ENCODE peak calls at places on chromosomes 3 and 15, in four cellular contexts. M is endothelial cell of umbilical vein, C is A549, J is Caco-2. T is an unnamed sample.
A peak's percentile ranks its signal among the peaks of the same experiment; 100 is the strongest.

GRCh38 chr3:133472242-133472641 is 72.4 kb downstream of the BFSP2 start:
- DNase-seq in J (no peak), C (no peak), M (no peak), T (no peak)

GRCh38 chr3:175073209-175073905 is 214.2 kb downstream of the NAALADL2 start:
- DNase-seq in M (no peak), C (no peak), J (no peak), T (no peak)

GRCh38 chr3:120823156-120823555 is 80.6 kb downstream of the GTF2E1 start:
- DNase-seq in J (no peak), C (no peak), M (no peak), T (peak; percentile 10)

GRCh38 chr3:121883507-121883906 is 10.7 kb upstream of the SLC15A2 start:
- DNase-seq in J (peak; percentile 51), C (peak; percentile 22), M (peak; percentile 44), T (peak; percentile 45)

GRCh38 chr15:48400086-48400485 is 68.9 kb downstream of the DUT start:
- DNase-seq in C (no peak), J (no peak), M (no peak), T (no peak)

GRCh38 chr3:8499181-8499611 is 2.4 kb upstream of the LMCD1 start:
- DNase-seq in M (peak; percentile 79), C (no peak), J (no peak), T (peak; percentile 61)

GRCh38 chr3:124860599-124860998 is 26.6 kb downstream of the ITGB5 start:
- DNase-seq in M (peak; percentile 89), J (no peak), C (peak; percentile 70), T (no peak)

GRCh38 chr3:34856081-34856480 is 783.2 kb upstream of the ARPP21 start:
- DNase-seq in J (no peak), C (no peak), M (no peak), T (no peak)

GRCh38 chr3:141441381-141442365 is 45.2 kb upstream of the RASA2 start:
- DNase-seq in M (peak; percentile 85), C (peak; percentile 73), J (peak; percentile 80), T (peak; percentile 67)

GRCh38 chr15:63752075-63752684 is 81.6 kb downstream of the HERC1 start:
- DNase-seq in J (peak; percentile 61), M (peak; percentile 78), C (peak; percentile 64), T (peak; percentile 39)

GRCh38 chr15:57462391-57462790 is 86.1 kb downstream of the CGNL1 start:
- DNase-seq in M (peak; percentile 52), C (no peak), J (no peak), T (no peak)

GRCh38 chr3:180594631-180595348 is 7.2 kb upstream of the TTC14 start:
- DNase-seq in J (peak; percentile 14), C (peak; percentile 3), M (peak; percentile 55), T (peak; percentile 42)

GRCh38 chr15:59687831-59688230 is 1.3 kb downstream of the BNIP2 start:
- DNase-seq in C (no peak), J (no peak), M (peak; percentile 61), T (peak; percentile 36)

GRCh38 chr3:132343018-132343612 is 25.9 kb downstream of the ACP3 start:
- DNase-seq in J (peak; percentile 56), C (peak; percentile 8), M (peak; percentile 56), T (peak; percentile 82)

GRCh38 chr15:49370782-49371181 is 52.3 kb upstream of the FGF7 start:
- DNase-seq in M (peak; percentile 3), C (no peak), J (no peak), T (peak; percentile 23)

GRCh38 chr15:62958528-62958927 is 84.0 kb upstream of the TPM1 start:
- DNase-seq in J (no peak), M (no peak), C (no peak), T (no peak)

GRCh38 chr3:55567615-55568014 is 80.5 kb upstream of the WNT5A start:
- DNase-seq in M (no peak), J (no peak), C (no peak), T (peak; percentile 97)

GRCh38 chr3:107578523-107578922 is 55.8 kb downstream of the BBX start:
- DNase-seq in J (no peak), C (no peak), M (no peak), T (no peak)

GRCh38 chr3:156816091-156816793 is 9.9 kb upstream of the LEKR1 start:
- DNase-seq in J (peak; percentile 76), C (no peak), M (peak; percentile 16), T (peak; percentile 36)

GRCh38 chr3:30779686-30780287 is 114.7 kb downstream of the GADL1 start:
- DNase-seq in C (peak; percentile 31), M (peak; percentile 26), J (peak; percentile 70), T (peak; percentile 19)

GRCh38 chr3:139312959-139313358 is 30.9 kb upstream of the MRPS22 start:
- DNase-seq in M (no peak), C (peak; percentile 46), J (peak; percentile 28), T (peak; percentile 84)

GRCh38 chr3:134365766-134366065 is 8.5 kb downstream of the AMOTL2 start:
- DNase-seq in M (no peak), C (no peak), J (no peak), T (no peak)

GRCh38 chr15:80934761-80935221 is 54.8 kb downstream of the MESD start:
- DNase-seq in C (no peak), J (no peak), M (peak; percentile 63), T (no peak)

GRCh38 chr3:155308831-155309230 is 15.3 kb upstream of the STRIT1 start:
- DNase-seq in M (no peak), J (no peak), C (no peak), T (no peak)

GRCh38 chr3:129064969-129065726 is 4.6 kb downstream of the GP9 start:
- DNase-seq in C (no peak), M (no peak), J (no peak), T (no peak)

GRCh38 chr3:99108508-99108907 is 207.0 kb upstream of the DCBLD2 start:
- DNase-seq in J (no peak), C (no peak), M (peak; percentile 97), T (peak; percentile 63)

GRCh38 chr3:48560648-48561018 is 2.9 kb downstream of the UCN2 start:
- DNase-seq in J (no peak), M (no peak), C (no peak), T (no peak)

GRCh38 chr15:90191344-90191687 is 9.8 kb upstream of the SEMA4B start:
- DNase-seq in M (no peak), C (no peak), J (no peak), T (no peak)

GRCh38 chr15:90194655-90195054 is 6.5 kb upstream of the SEMA4B start:
- DNase-seq in J (no peak), C (no peak), M (no peak), T (no peak)

GRCh38 chr15:90190606-90191343 is 10.4 kb upstream of the SEMA4B start:
- DNase-seq in M (no peak), J (no peak), C (no peak), T (no peak)

GRCh38 chr15:90191795-90192494 is 9.2 kb upstream of the SEMA4B start:
- DNase-seq in M (no peak), J (peak; percentile 13), C (no peak), T (no peak)

GRCh38 chr15:90192961-90193786 is 8.0 kb upstream of the SEMA4B start:
- DNase-seq in J (no peak), C (no peak), M (no peak), T (no peak)
- H3K4me1 ChIP-seq in J (no peaks in the 10 kb centered on the region), C (peaks cover 55% of the 10 kb centered on the region), M (no peaks in the 10 kb centered on the region), T (no peaks in the 10 kb centered on the region)

GRCh38 chr3:4981160-4981687 is 2.0 kb downstream of the BHLHE40 start:
- DNase-seq in J (no peak), C (no peak), M (peak; percentile 52), T (no peak)

GRCh38 chr3:4980229-4981159 is 1.3 kb downstream of the BHLHE40 start:
- DNase-seq in M (peak; percentile 93), C (peak; percentile 64), J (peak; percentile 89), T (peak; percentile 96)

GRCh38 chr3:4982773-4983738 is 3.8 kb downstream of the BHLHE40 start:
- DNase-seq in M (peak; percentile 17), C (no peak), J (no peak), T (no peak)

GRCh38 chr3:4983739-4984510 is 4.7 kb downstream of the BHLHE40 start:
- DNase-seq in J (no peak), C (no peak), M (peak; percentile 76), T (peak; percentile 69)

DNA sequence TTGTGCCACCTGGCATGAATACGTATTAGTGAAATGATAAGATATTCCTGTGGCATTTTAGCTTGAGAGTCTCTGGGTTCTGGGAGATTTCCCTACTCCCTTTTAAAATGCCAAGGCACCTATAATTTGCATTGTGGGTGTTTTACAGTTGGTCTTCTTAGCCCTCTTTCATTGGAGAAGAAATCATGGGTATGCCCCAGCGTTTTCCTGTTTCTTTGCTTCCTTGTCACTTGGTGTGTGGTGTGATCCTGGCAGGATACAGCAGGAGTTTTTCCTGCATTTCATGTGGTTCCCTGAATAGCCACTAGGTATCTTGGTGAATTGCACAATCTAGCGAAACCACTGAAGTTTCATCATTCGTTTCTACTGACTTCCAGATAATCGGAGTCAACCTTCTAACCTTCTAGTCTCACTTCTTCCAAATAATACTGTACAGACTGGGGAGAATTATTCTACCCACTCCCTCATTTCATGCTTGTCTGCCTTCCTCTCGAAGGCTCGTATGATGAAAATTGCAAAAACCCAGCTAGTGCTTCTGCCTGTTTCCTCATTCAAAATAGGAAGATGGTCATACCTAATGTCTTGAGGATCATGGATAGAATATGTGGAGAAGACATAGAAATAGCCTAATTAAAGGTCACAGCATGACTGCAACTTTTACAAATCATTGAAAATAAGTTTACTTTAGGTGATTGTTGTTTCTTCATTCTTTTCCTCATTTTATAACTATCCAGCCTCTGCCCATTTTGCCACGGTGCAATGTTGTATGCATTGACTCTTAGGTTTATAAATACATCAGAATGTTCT is 2.7 kb downstream of the BHLHE40 start:
- DNase-seq in J (peak; percentile 59), C (no peak), M (peak; percentile 72), T (peak; percentile 45)
- H3K4me1 ChIP-seq in J (peaks cover 36% of the 10 kb centered on the region), C (peaks cover 30% of the 10 kb centered on the region), M (peaks cover 65% of the 10 kb centered on the region), T (peaks cover 17% of the 10 kb centered on the region)

DNA sequence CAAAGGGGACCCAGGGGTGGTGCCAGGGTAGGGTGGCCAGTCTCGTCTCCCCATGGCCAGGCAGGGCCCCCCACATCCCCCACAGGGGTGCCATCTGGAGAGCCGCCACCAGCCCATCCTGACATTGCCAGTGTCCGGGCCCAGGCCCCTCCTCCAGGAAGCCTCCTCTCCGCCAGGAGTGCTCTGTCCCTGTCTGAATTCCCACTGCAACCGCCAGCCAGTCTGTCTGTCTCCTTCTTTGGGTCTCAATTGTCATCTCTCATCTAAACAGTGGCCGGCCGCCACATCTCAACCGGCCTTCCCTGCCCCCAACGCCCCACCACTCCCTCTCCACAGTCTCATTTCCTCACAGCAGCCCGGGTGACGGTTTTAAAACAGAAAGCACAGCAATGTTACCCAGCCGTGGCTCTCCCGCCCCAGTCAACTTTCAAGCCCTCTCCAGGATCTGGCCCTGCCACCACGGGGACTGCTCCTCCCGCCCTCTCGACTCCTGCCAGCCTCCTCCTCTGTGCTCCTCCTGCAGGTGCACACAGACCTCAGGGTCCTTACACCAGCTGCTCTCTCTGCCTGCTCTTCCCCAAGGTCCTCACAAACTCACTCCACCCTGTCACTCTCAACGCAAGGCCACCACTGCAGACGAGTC is 57.0 kb downstream of the IQSEC1 start:
- DNase-seq in C (no peak), M (no peak), J (no peak), T (no peak)
- H3K4me1 ChIP-seq in C (no peaks in the 10 kb centered on the region), M (no peaks in the 10 kb centered on the region), J (no peaks in the 10 kb centered on the region), T (peaks cover 26% of the 10 kb centered on the region)

DNA sequence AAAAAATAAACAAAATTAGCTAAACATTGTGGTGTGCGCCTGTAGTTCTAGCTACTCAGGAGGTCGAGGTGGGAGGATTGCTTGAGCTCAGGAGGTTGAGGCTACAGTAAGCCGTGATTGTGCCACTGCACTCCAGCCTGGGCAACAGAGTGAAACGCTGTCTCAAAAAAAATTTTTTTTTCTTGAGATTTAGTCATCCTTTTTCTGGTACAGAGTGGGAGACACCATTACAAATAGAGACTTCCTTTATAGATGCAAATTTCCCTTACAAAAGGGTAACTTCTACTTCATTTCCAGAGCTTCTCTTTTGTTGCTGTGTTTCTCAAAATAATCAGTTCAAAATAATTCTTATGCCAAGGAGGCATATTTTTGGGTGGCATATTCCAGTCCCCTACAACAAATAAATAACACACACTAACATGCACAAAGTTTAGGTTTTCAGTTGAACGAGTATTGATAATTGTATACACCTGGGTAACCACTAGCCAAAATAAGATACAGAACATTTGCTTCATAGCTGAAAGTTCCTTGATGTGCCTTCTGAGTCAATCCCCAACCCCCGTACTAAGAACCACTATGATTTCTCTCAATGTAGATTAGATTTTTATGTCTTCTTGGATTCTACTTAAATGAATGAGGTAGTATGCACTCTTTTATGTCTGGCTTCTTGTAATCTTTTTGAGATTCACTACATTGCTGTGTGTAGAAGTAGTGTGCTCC is 248.9 kb upstream of the PROK2 start:
- DNase-seq in C (no peak), M (no peak), J (no peak), T (no peak)
- H3K4me1 ChIP-seq in C (no peaks in the 10 kb centered on the region), M (no peaks in the 10 kb centered on the region), J (peaks cover 5% of the 10 kb centered on the region), T (no peaks in the 10 kb centered on the region)

T was measured in trophoblast cell.